ENCODE peak calls at places on chromosomes 12 and 14, in six cellular contexts. M, X, A, B, U and P are unnamed samples.

GRCh38 chr12:108273217-108273616 is 65.9 kb downstream of the CMKLR1 start:
- DNase-seq in M (no peak), X (no peak), A (no peak), B (no peak), U (no peak), P (no peak)

GRCh38 chr14:63432888-63433552 is 110.2 kb downstream of the PPP2R5E start:
- DNase-seq in M (no peak), X (no peak), A (no peak), B (no peak), U (no peak), P (no peak)

GRCh38 chr12:104109446-104110271 is 28.4 kb downstream of the NFYB start:
- DNase-seq in M (no peak), X (no peak), A (no peak), B (no peak), U (no peak), P (no peak)

GRCh38 chr14:63192085-63192484 is 12.2 kb upstream of the RHOJ start:
- DNase-seq in M (no peak), X (no peak), A (no peak), B (no peak), U (no peak), P (no peak)

GRCh38 chr12:57219205-57219992 is 2.8 kb downstream of the NXPH4 start:
- DNase-seq in M (no peak), X (no peak), A (no peak), B (no peak), U (no peak), P (peak)

GRCh38 chr12:27013606-27014084 is 539 bp downstream of the TM7SF3 start:
- DNase-seq in M (no peak), X (no peak), A (no peak), B (no peak), U (no peak), P (no peak)

GRCh38 chr12:18629916-18630315 is 107.9 kb downstream of the PLCZ1 start:
- DNase-seq in M (no peak), X (peak), A (no peak), B (no peak), U (no peak), P (no peak)

GRCh38 chr14:88005978-88006851 is 1.3 kb downstream of the GPR65 start:
- DNase-seq in M (no peak), X (no peak), A (no peak), B (no peak), U (peak), P (no peak)

GRCh38 chr14:104320611-104321086 is 182.3 kb downstream of the KIF26A start:
- DNase-seq in M (no peak), X (no peak), A (peak), B (no peak), U (no peak), P (no peak)

GRCh38 chr14:21989090-21989489 is 315.5 kb upstream of the OR4E1 start:
- DNase-seq in M (no peak), X (no peak), A (no peak), B (no peak), U (no peak), P (no peak)

GRCh38 chr14:99349721-99350495 is 77.9 kb upstream of the BCL11B start:
- DNase-seq in M (peak), X (no peak), A (no peak), B (no peak), U (no peak), P (no peak)

GRCh38 chr14:38053684-38054083 is 154.0 kb upstream of the SSTR1 start:
- DNase-seq in M (no peak), X (no peak), A (no peak), B (peak), U (no peak), P (no peak)

GRCh38 chr12:53380104-53380796 is at the start of gene SP1:
- DNase-seq in M (peak), X (peak), A (peak), B (peak), U (peak), P (peak)

GRCh38 chr14:23147676-23148075 is 28.6 kb upstream of the CEBPE start:
- DNase-seq in M (no peak), X (peak), A (no peak), B (peak), U (no peak), P (no peak)

GRCh38 chr12:20212658-20213387 is 155.5 kb upstream of the PDE3A start:
- DNase-seq in M (peak), X (peak), A (peak), B (peak), U (no peak), P (peak)

GRCh38 chr14:98580131-98580678 is 691.8 kb downstream of the BCL11B start:
- DNase-seq in M (no peak), X (peak), A (peak), B (no peak), U (no peak), P (no peak)

GRCh38 chr12:9660046-9660445 is 9.5 kb upstream of the CLEC2D start:
- DNase-seq in M (no peak), X (no peak), A (no peak), B (no peak), U (no peak), P (no peak)

GRCh38 chr12:116244001-116244400 is 33.5 kb downstream of the MED13L start:
- DNase-seq in M (no peak), X (peak), A (no peak), B (peak), U (no peak), P (no peak)

GRCh38 chr12:93191956-93192355 is 185.8 kb upstream of the NUDT4 start:
- DNase-seq in M (no peak), X (no peak), A (no peak), B (peak), U (no peak), P (no peak)